ENCODE peak calls at places on chromosome 12, in five cellular contexts. X, W, Q, N and E are unnamed samples.
A peak's percentile ranks its signal among the peaks of the same experiment; 100 is the strongest.

GRCh38 chr12:69844836-69845235 is 19.8 kb downstream of the MYRFL start:
- DNase-seq in Q (no peak), X (no peak), W (no peak), N (no peak), E (no peak)

GRCh38 chr12:48768147-48768546 is 20.7 kb downstream of the ADCY6 start:
- DNase-seq in X (no peak), Q (no peak), W (no peak), N (no peak), E (no peak)

GRCh38 chr12:22525426-22525825 is 18.9 kb downstream of the C2CD5 start:
- DNase-seq in Q (no peak), W (peak; percentile 25), N (no peak), X (no peak), E (no peak)

GRCh38 chr12:110345176-110345651 is 58.3 kb downstream of the ANAPC7 start:
- DNase-seq in N (no peak), W (no peak), Q (no peak), X (no peak), E (no peak)

GRCh38 chr12:19972325-19973288 is 395.7 kb upstream of the PDE3A start:
- DNase-seq in Q (no peak), X (no peak), W (peak; percentile 58), N (no peak), E (no peak)

GRCh38 chr12:120783197-120783596 is 57.6 kb downstream of the ACADS start:
- DNase-seq in X (no peak), Q (no peak), N (no peak), W (peak; percentile 73), E (no peak)

GRCh38 chr12:45615268-45615667 is 114.2 kb upstream of the ARID2 start:
- DNase-seq in W (peak; percentile 77), Q (no peak), N (no peak), X (no peak), E (no peak)

GRCh38 chr12:117485984-117486839 is 124.8 kb upstream of the NOS1 start:
- DNase-seq in W (peak; percentile 36), Q (peak; percentile 70), X (no peak), N (no peak), E (no peak)

GRCh38 chr12:120866143-120866542 is 38.0 kb downstream of the SPPL3 start:
- DNase-seq in W (no peak), X (no peak), N (no peak), Q (no peak), E (no peak)

GRCh38 chr12:118189761-118190181 is 53.8 kb downstream of the PEBP1 start:
- DNase-seq in X (no peak), N (peak; percentile 19), W (peak; percentile 72), Q (no peak), E (no peak)

GRCh38 chr12:37543131-37543965 is 773.2 kb upstream of the ALG10B start:
- DNase-seq in X (no peak), W (no peak), Q (no peak), N (no peak), E (no peak)

GRCh38 chr12:37543966-37544668 is 772.5 kb upstream of the ALG10B start:
- DNase-seq in X (no peak), N (no peak), W (no peak), Q (no peak), E (no peak)

GRCh38 chr12:37546206-37546605 is 770.4 kb upstream of the ALG10B start:
- DNase-seq in W (no peak), N (no peak), X (no peak), Q (no peak), E (no peak)

GRCh38 chr12:37545759-37546158 is 770.8 kb upstream of the ALG10B start:
- DNase-seq in N (no peak), W (no peak), Q (no peak), X (no peak), E (no peak)

GRCh38 chr12:37541356-37541755 is 775.2 kb upstream of the ALG10B start:
- DNase-seq in W (no peak), X (no peak), Q (no peak), N (no peak), E (no peak)
- H3K9me3 ChIP-seq in W (no peaks in the 10 kb centered on the region), X (no peaks in the 10 kb centered on the region), Q (no peaks in the 10 kb centered on the region), N (no peaks in the 10 kb centered on the region), E (no peaks in the 10 kb centered on the region)

DNA sequence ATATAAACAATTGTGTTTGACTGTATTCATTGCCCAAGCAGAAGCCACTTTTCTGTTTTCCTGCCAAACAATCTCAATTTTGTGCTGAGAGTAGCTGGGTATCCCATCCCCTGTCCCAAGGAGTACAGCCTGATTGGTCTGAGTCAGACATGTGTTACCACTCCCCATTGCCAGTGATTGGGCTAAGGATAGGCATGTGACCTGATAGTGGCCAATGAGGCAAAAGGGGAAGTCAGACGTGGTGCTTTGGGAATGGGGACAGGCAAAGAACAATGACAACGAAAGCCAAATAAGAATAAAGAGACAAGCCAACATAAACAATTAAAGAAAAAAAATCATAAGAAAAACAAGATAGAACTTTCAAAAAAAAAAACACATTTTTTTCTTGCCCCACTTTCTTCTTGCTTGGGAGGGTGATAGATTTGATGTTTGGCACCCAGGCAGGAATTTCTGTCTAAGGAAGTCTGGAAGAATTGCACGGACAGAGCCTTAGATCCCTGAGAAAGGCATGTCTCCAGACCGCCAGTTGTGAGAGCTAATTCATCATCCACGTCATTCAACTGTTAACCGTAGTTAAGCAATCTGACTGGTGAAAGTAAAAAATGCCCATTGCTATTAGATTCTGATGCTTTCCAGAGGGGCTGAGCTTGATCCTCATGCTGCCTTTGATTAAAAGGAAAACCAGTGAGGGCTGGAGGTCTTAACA is 626.6 kb upstream of the TMEM132C start:
- DNase-seq in W (peak; percentile 98), X (no peak), Q (no peak), N (no peak), E (no peak)
- H3K27ac ChIP-seq in W (no peak overlapping the region), X (no peak overlapping the region), Q (no peak overlapping the region), N (no peak overlapping the region), E (no peak overlapping the region)

GRCh38 chr12:2165021-2165420 is 112.2 kb downstream of the CACNA1C start:
- DNase-seq in W (peak; percentile 55), Q (no peak), X (no peak), N (no peak), E (no peak)
- TF ChIP-seq CTCF in W (no peak), Q (no peak), X (no peak), N (no peak), E (no peak)

DNA sequence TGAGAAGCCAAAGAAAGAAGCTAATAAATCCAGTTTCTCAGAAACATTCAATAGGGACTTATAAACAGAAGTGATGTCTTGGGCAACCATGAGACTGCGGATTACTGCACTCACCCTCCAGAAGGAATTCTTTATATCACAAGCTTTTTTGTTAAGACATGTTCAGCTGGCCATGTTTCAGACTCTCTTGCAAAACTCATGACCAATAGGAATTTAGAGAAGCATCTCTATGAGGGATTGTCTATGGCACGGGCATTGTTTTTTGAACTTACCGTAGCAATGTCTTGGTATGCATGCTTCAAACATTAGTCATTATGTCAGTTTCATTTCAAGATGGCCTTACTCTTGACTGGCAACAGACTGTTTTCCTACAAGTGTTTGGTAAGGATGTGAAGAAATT is 15.5 kb upstream of the ZNF268 start:
- DNase-seq in W (no peak), N (no peak), X (no peak), Q (no peak), E (no peak)
- H3K9me3 ChIP-seq in W (no peaks in the 10 kb centered on the region), N (peaks cover 96% of the 10 kb centered on the region), X (no peaks in the 10 kb centered on the region), Q (peaks cover 73% of the 10 kb centered on the region), E (peaks cover 66% of the 10 kb centered on the region)